ENCODE peak calls at places on chromosomes 6 and 20, in six cellular contexts. B, O, H, Z, R and E are unnamed samples.

GRCh38 chr6:190596-191395 is 101.5 kb upstream of the DUSP22 start:
- DNase-seq in B (no peak), O (no peak), H (no peak), Z (no peak), R (no peak), E (no peak)

GRCh38 chr20:42795399-42795798 is 394.3 kb downstream of the PTPRT start:
- DNase-seq in B (no peak), O (no peak), H (no peak), Z (no peak), R (no peak), E (no peak)

GRCh38 chr6:52514514-52514913 is 62.3 kb downstream of the TRAM2 start:
- DNase-seq in B (peak; percentile 67), O (peak; percentile 74), H (peak; percentile 77), Z (no peak), R (peak; percentile 90), E (no peak)

GRCh38 chr6:155315516-155315871 is 1.2 kb upstream of the TFB1M start:
- DNase-seq in B (no peak), O (no peak), H (no peak), Z (no peak), R (peak; percentile 6), E (no peak)

GRCh38 chr20:46150982-46151381 is 32.9 kb downstream of the CD40 start:
- DNase-seq in B (no peak), O (no peak), H (no peak), Z (no peak), R (no peak), E (no peak)

GRCh38 chr20:34404803-34405202 is 41.7 kb downstream of the ITCH start:
- DNase-seq in B (no peak), O (no peak), H (no peak), Z (no peak), R (no peak), E (no peak)

GRCh38 chr6:156601156-156601820 is 175.9 kb upstream of the ARID1B start:
- DNase-seq in B (no peak), O (no peak), H (no peak), Z (no peak), R (no peak), E (no peak)

GRCh38 chr20:48295445-48295903 is 510.2 kb upstream of the SULF2 start:
- DNase-seq in B (no peak), O (no peak), H (no peak), Z (no peak), R (peak; percentile 87), E (no peak)

GRCh38 chr20:54726687-54727086 is 251.3 kb downstream of the DOK5 start:
- DNase-seq in B (no peak), O (no peak), H (no peak), Z (no peak), R (peak; percentile 3), E (no peak)

GRCh38 chr20:32846852-32847251 is 11.9 kb upstream of the EFCAB8 start:
- DNase-seq in B (no peak), O (no peak), H (no peak), Z (no peak), R (no peak), E (no peak)

GRCh38 chr20:17066955-17067354 is 159.9 kb upstream of the PCSK2 start:
- DNase-seq in B (no peak), O (no peak), H (no peak), Z (no peak), R (no peak), E (no peak)

GRCh38 chr6:62672989-62673388 is 387.0 kb upstream of the KHDRBS2 start:
- DNase-seq in B (no peak), O (no peak), H (no peak), Z (no peak), R (no peak), E (no peak)

GRCh38 chr20:6654490-6655247 is 112.8 kb upstream of the BMP2 start:
- DNase-seq in B (no peak), O (peak; percentile 20), H (no peak), Z (no peak), R (peak; percentile 49), E (no peak)

GRCh38 chr6:126170875-126171489 is 168.9 kb upstream of the CENPW start:
- DNase-seq in B (no peak), O (no peak), H (no peak), Z (no peak), R (peak; percentile 34), E (no peak)

GRCh38 chr20:36030143-36030542 is 61.8 kb downstream of the CNBD2 start:
- DNase-seq in B (peak; percentile 22), O (no peak), H (no peak), Z (no peak), R (peak; percentile 76), E (no peak)

GRCh38 chr20:39588148-39588757 is 626.1 kb downstream of the DHX35 start:
- DNase-seq in B (no peak), O (no peak), H (no peak), Z (no peak), R (no peak), E (no peak)

GRCh38 chr6:9236443-9236842 is 801.1 kb upstream of the SLC35B3 start:
- DNase-seq in B (no peak), O (no peak), H (no peak), Z (no peak), R (no peak), E (no peak)

GRCh38 chr6:13767121-13767794 is 47.1 kb downstream of the MCUR1 start:
- DNase-seq in B (peak; percentile 34), O (peak; percentile 66), H (peak; percentile 84), Z (peak; percentile 11), R (peak; percentile 46), E (no peak)

GRCh38 chr6:37433657-37434271 is 743 bp downstream of the CMTR1 start:
- DNase-seq in B (peak; percentile 19), O (no peak), H (no peak), Z (no peak), R (peak; percentile 19), E (no peak)

DNA sequence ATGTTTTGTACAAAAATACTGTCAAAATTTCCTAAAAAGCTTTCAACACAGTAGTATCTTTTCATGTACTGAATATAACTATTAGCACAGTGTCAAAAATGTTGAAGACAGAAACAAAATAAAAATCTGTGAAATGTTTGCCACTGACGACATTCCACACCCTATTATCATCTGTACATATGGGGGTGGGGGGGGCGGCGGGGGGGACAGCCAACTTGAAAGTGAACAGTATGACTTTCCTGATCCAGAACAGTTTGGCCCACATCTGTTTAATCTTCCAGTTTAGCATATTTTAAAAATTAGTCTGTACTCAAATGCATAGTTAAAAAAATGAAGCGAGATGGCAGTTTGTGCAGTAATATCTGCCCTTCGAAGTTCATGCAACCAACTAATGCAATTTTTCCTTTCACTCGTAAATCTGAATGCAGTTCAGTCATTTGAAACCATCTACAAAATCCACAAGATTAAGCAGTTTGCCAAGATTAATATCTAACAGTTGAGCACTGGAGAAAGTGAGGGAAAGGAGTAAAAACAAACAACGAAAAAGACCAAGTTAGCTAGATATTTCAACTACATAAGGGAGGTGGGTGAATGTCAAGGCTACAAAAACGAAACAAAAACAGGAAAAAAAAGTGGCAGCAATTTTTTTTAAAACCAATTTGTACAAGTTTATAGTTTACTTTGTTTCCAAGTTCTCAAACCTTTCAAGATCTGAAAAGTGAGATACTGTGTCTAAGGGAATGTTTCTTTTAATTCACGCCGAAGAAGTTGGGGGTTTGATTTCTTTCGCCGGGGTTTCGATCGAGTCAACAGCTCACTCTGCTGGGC is 1.9 kb downstream of the CITED2 start:
- DNase-seq in B (no peak), O (no peak), H (no peak), Z (no peak), R (peak; percentile 29), E (no peak)
- H3K4me1 ChIP-seq in B (peaks cover 39% of the 10 kb centered on the region), O (no peaks in the 10 kb centered on the region), H (peaks cover 26% of the 10 kb centered on the region), Z (peaks cover 36% of the 10 kb centered on the region), R (no peaks in the 10 kb centered on the region), E (peaks cover 17% of the 10 kb centered on the region)

DNA sequence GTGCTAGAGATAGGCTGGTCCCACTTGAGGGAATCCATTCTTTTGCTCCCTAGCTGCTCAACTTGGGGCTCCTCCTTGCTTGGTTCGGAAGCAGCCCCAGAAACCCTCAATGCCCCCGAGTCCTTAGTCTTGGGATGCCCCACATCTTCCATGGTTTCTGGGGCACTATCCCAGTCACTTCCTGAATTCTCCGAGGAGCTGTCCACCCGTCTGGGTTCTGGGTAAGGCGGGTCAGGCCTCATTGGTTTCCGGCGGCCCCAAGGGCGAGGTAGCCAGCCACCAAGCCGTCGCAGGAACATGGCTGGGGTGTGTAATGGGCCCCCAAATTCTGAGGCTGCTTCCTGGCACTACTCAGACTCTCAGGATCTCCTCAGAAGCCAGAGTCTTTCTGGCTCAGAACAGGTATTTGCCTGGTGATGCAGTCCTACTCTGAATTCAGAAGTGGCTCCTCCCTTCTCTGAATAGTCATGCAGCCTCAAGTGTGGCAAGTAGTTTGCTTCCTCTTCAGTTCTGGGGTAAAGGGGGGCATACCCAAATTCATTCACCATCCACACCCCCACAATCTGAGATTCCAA is 842 bp downstream of the C6orf47 start:
- DNase-seq in B (no peak), O (no peak), H (no peak), Z (no peak), R (peak; percentile 25), E (no peak)
- H3K4me3 ChIP-seq in B (peak overlapping the region; percentile 79), O (peak overlapping the region; percentile 67), H (peak overlapping the region; percentile 79), Z (peak overlapping the region; percentile 97), R (peak overlapping the region; percentile 96), E (peak overlapping the region; percentile 78)

GRCh38 chr6:4281341-4282293 is 146.2 kb upstream of the ECI2 start:
- DNase-seq in B (peak; percentile 52), O (no peak), H (no peak), Z (no peak), R (peak; percentile 28), E (no peak)
- H3K4me1 ChIP-seq in B (no peaks in the 10 kb centered on the region), O (no peaks in the 10 kb centered on the region), H (peaks cover 4% of the 10 kb centered on the region), Z (no peaks in the 10 kb centered on the region), R (peaks cover 4% of the 10 kb centered on the region), E (peaks cover 3% of the 10 kb centered on the region)

GRCh38 chr6:42726026-42726425 is 3.6 kb upstream of the PRPH2 start:
- DNase-seq in B (no peak), O (no peak), H (no peak), Z (no peak), R (peak; percentile 10), E (no peak)
- H3K4me3 ChIP-seq in B (peak overlapping the region; percentile 75), O (peak overlapping the region; percentile 52), H (peak overlapping the region; percentile 53), Z (peak overlapping the region; percentile 54), R (peak overlapping the region; percentile 27), E (peak overlapping the region; percentile 61)

DNA sequence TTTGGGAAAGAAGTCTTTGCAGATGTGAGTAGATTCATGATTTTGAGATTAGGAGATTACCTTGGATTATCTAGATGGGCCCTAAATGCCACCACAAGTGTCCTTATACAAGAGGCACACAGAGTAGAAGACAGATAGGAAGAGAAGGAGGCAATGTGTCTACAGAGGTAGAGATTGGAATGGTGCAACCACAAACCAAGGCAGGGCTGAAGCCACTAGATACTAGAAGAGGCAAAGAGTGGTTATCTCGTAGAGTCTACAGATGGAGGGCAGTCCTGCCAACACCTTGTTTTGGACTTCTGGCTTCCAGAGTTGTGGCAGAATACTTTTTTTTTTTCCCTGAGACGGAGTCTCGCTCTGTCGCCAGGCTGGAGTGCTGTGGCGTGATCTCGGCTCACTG is 138.3 kb upstream of the AKIRIN2 start:
- DNase-seq in B (no peak), O (no peak), H (no peak), Z (no peak), R (no peak), E (no peak)
- H3K4me1 ChIP-seq in B (no peaks in the 10 kb centered on the region), O (no peaks in the 10 kb centered on the region), H (no peaks in the 10 kb centered on the region), Z (no peaks in the 10 kb centered on the region), R (no peaks in the 10 kb centered on the region), E (no peaks in the 10 kb centered on the region)